ENCODE peak calls at places on chromosomes 12 and 14, in nine cellular contexts. P, Z, C, V, U, B, S, D and X are unnamed samples. For H3K27me3, the result is how much of the 10 kb centered on the place peaks cover.

GRCh38 chr12:25924535-25925001 is 33.9 kb upstream of the RASSF8 start:
- DNase-seq in V (no peak), B (peak), U (peak), P (no peak), D (peak), Z (no peak), C (no peak), S (no peak), X (no peak)

GRCh38 chr12:26939192-26939832 is 1.0 kb downstream of the FGFR1OP2 start:
- DNase-seq in V (no peak), U (no peak), C (no peak), Z (no peak), S (no peak), P (no peak), B (no peak), D (peak), X (no peak)

GRCh38 chr12:56601503-56601902 is 28.6 kb downstream of the BAZ2A start:
- DNase-seq in D (no peak), B (no peak), U (no peak), Z (peak), C (no peak), S (no peak), P (no peak), V (peak), X (peak)

GRCh38 chr12:5808956-5809355 is 136.1 kb downstream of the ANO2 start:
- DNase-seq in S (no peak), U (no peak), D (peak), C (no peak), Z (no peak), V (no peak), P (no peak), B (peak), X (peak)

GRCh38 chr12:16583991-16584745 is 21.8 kb downstream of the LMO3 start:
- DNase-seq in P (no peak), U (peak), C (no peak), V (no peak), Z (no peak), B (no peak), D (peak), S (no peak), X (no peak)

GRCh38 chr14:64707661-64708060 is 3.4 kb downstream of the PLEKHG3 start:
- DNase-seq in V (no peak), Z (no peak), S (no peak), C (no peak), U (peak), D (peak), B (no peak), P (no peak), X (peak)

GRCh38 chr12:115146453-115146852 is 462.5 kb upstream of the TBX3 start:
- DNase-seq in V (no peak), B (no peak), S (no peak), D (peak), P (no peak), C (no peak), Z (no peak), U (no peak), X (no peak)

GRCh38 chr12:70418101-70418500 is 52.0 kb downstream of the KCNMB4 start:
- DNase-seq in V (no peak), Z (no peak), D (peak), P (no peak), C (no peak), B (peak), S (no peak), U (no peak), X (no peak)

GRCh38 chr14:105527381-105528196 is 1.2 kb downstream of the TMEM121 start:
- DNase-seq in P (no peak), D (no peak), B (no peak), V (no peak), C (no peak), S (no peak), U (no peak), Z (no peak), X (no peak)

GRCh38 chr14:100155881-100156645 is 3.4 kb downstream of the DEGS2 start:
- DNase-seq in D (no peak), V (peak), U (no peak), S (no peak), P (no peak), B (no peak), C (no peak), Z (no peak), X (no peak)

GRCh38 chr14:100237735-100238418 is 1.1 kb upstream of the YY1 start:
- DNase-seq in P (peak), V (peak), S (peak), B (no peak), U (no peak), D (peak), Z (peak), C (peak), X (no peak)

GRCh38 chr12:66314278-66314677 is 12.0 kb downstream of the HELB start:
- DNase-seq in B (no peak), S (no peak), D (no peak), Z (no peak), P (no peak), V (no peak), C (no peak), U (no peak), X (no peak)
- TF ChIP-seq CTCF in B (no peak), S (no peak), D (no peak), Z (no peak), P (no peak), V (no peak), C (no peak), U (no peak), X (no peak)

GRCh38 chr14:24311837-24312615 is 724 bp downstream of the LTB4R start:
- DNase-seq in V (no peak), P (no peak), U (no peak), D (no peak), C (no peak), S (no peak), Z (no peak), B (no peak), X (no peak)

GRCh38 chr14:24310666-24311604 is at the start of gene LTB4R:
- DNase-seq in V (peak), B (no peak), P (peak), S (peak), U (no peak), C (peak), Z (no peak), D (peak), X (peak)

GRCh38 chr14:24308342-24309124 is 756 bp upstream of the CIDEB start:
- DNase-seq in U (no peak), S (no peak), P (no peak), C (no peak), V (no peak), B (no peak), Z (no peak), D (no peak), X (no peak)

GRCh38 chr14:24309538-24310386 is at the start of gene LTB4R2:
- DNase-seq in U (no peak), S (no peak), B (no peak), D (peak), C (no peak), P (no peak), Z (no peak), V (no peak), X (no peak)

DNA sequence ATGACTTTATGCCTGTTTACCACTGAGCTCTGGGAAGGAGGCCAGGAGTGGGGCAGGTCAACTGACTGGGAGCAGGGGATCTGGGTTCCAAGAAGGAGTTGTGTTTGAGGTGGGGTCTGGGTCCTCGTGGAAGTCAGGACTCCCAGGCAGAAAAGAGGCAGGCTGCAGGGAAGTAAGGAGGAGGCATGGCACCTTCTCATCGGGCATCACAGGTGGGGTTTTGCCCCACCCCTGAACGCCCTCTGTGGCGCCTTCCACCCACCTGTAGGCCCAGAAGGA is 386 bp downstream of the LTB4R2 start:
- DNase-seq in C (no peak), B (no peak), Z (no peak), S (no peak), D (no peak), U (no peak), P (no peak), V (no peak), X (no peak)
- H3K4me3 ChIP-seq in C (peak), B (no peak), Z (no peak), S (peak), D (peak), U (no peak), P (peak), V (peak), X (no peak)

GRCh38 chr12:49545815-49546214 is 7.0 kb downstream of the KCNH3 start:
- DNase-seq in U (no peak), B (no peak), Z (no peak), S (no peak), D (no peak), V (no peak), P (no peak), C (no peak), X (no peak)

GRCh38 chr12:49546481-49546880 is 7.7 kb downstream of the KCNH3 start:
- DNase-seq in U (no peak), B (no peak), P (no peak), D (no peak), S (no peak), C (no peak), V (no peak), Z (no peak), X (no peak)

GRCh38 chr12:49548822-49549648 is 10.2 kb downstream of the KCNH3 start:
- DNase-seq in Z (no peak), V (peak), B (no peak), U (no peak), D (no peak), S (no peak), P (no peak), C (no peak), X (no peak)

GRCh38 chr12:49548481-49548821 is 9.6 kb downstream of the KCNH3 start:
- DNase-seq in U (no peak), Z (no peak), D (no peak), V (no peak), P (no peak), C (no peak), S (no peak), B (no peak), X (no peak)

DNA sequence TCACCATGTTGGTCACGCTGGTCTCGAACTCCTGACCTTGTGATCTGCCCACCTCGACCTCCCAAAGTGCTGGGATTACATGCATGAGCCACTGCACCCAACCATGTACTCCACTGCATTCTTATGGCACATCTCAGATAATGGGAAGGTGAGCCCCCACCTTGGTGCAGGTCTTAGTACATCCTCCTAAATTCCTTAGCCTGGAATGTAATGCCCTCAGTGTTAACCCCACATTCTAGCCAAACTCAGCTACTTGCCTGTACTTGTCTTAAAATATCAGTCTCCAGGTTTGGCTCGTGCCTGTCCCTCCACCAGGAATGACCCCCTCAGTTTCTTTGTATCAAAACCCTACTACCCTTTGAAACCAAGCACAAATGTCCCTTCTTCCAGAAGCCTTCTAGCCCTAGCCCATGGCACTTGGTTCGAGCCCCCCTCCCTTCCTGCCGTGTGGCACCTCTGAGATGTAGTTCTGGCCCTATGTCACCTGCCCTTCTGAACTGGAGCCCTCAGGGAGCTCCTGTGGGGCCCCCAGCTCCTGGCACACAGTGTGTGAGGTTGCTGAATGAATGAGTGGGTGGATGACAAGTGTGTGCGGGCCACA is 8.4 kb downstream of the KCNH3 start:
- DNase-seq in B (no peak), Z (no peak), D (peak), P (no peak), C (no peak), U (no peak), S (no peak), V (no peak), X (no peak)
- H3K27me3 ChIP-seq in B (under half), Z (under half), D (under half), P (half or more), C (under half), U (under half), S (under half), V (under half), X (under half)

GRCh38 chr14:51242545-51243490 is 2.8 kb downstream of the TMX1 start:
- DNase-seq in P (no peak), D (no peak), B (no peak), Z (no peak), V (peak), C (no peak), U (no peak), S (no peak), X (no peak)
- TF ChIP-seq CTCF in P (no peak), D (no peak), B (no peak), Z (no peak), V (no peak), C (no peak), U (no peak), S (no peak), X (peak)

GRCh38 chr12:94126067-94126466 is 22.3 kb upstream of the PLXNC1 start:
- DNase-seq in C (no peak), D (no peak), P (no peak), V (no peak), Z (no peak), B (no peak), S (no peak), U (no peak), X (no peak)
- H3K4me3 ChIP-seq in C (no peak), D (no peak), P (no peak), V (no peak), Z (no peak), B (no peak), S (no peak), U (no peak), X (no peak)

DNA sequence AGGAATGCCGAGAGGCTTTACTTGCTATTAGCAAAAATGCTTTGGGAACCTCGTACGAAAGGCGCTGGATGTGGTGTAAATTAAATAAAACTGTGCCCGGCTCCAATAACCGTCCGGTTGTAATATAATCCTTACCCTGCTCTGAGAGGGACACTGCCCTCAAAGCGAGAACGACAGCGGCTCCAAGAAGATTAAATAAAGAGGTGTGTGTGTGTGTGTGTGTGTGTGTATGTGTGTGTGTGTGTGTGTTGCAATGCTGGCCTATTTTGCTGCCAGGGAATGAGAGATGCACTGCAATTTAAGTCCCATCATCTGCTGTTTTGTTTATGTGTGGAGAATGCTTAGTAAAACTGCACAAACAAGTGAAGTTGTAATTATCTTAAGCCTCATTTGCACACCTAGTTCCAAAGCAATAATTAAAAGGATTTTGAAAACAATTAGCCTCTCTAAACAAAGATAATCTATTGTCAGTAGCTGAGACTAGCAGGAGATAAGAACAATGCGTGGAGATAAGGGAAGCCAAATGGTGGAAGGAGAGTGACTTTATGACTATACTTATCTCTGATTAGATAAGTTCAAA is 1.2 kb upstream of the SIX1 start:
- DNase-seq in P (no peak), B (no peak), S (no peak), C (no peak), V (no peak), Z (peak), D (no peak), U (no peak), X (no peak)
- H3K27me3 ChIP-seq in P (half or more), B (under half), S (half or more), C (under half), V (half or more), Z (under half), D (under half), U (under half), X (under half)

DNA sequence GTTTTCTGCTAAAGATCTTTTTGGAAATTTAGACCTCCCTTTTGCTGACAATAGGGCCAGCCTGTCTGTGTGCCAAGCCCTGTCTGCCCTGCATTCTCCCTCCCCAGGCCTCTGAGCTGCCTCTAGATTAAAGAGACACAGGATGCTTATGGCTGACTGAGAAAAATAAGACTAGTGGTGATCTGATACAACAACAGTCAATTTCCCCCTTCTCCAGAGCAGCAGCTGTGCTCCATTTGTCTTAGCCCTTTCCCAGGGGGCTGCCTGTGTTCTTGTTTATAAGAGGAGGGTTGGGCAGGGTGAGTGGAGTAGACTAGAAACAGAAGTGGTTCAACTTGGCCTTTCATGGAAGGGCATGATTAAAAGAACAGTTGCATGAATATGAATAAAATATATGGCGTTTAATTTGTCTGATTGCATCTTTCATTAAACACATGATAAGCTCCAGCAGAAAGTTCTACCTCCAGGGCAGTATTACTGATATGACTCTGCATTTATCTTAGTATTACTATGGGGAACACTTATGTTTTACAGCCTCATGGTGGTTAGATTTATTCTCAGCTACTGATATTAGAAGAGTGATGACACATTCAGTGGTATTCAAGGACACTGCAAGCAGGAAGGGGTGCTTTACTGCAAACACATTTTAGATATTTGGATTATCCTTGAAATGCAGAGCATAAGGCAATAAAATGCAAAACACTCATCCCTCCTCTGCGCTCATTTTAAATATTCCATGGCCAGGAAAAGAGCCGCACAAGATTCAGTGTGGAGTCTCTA is 150.1 kb upstream of the CLEC14A start:
- DNase-seq in B (peak), D (no peak), S (no peak), V (no peak), C (no peak), P (no peak), U (no peak), Z (no peak), X (peak)
- TF ChIP-seq CTCF in B (peak), D (no peak), S (no peak), V (no peak), C (no peak), P (no peak), U (no peak), Z (no peak), X (no peak)